ENCODE peak calls at places on chromosomes 7 and 10, in five cellular contexts. One of them, this sample, is unnamed. For H3K9me3, the result is how much of the 10 kb centered on the place peaks cover.

GRCh38 chr7:80611779-80612178 is 26.7 kb upstream of the CD36 start:
- DNase-seq in aorta: no peak
- DNase-seq in heart left ventricle: peak
- DNase-seq in ovary: peak
- DNase-seq in neuronal stem cell: no peak
- DNase-seq in this sample: peak

GRCh38 chr10:124477614-124478363 is 16.2 kb downstream of the LHPP start:
- DNase-seq in aorta: no peak
- DNase-seq in heart left ventricle: no peak
- DNase-seq in ovary: no peak
- DNase-seq in neuronal stem cell: no peak
- DNase-seq in this sample: no peak

GRCh38 chr7:8125680-8126444 is 136.1 kb downstream of the ICA1 start:
- DNase-seq in aorta: no peak
- DNase-seq in heart left ventricle: no peak
- DNase-seq in ovary: no peak
- DNase-seq in neuronal stem cell: no peak
- DNase-seq in this sample: peak

GRCh38 chr10:107728807-107729206 is 564.3 kb upstream of the SORCS1 start:
- DNase-seq in aorta: no peak
- DNase-seq in heart left ventricle: no peak
- DNase-seq in ovary: no peak
- DNase-seq in neuronal stem cell: no peak
- DNase-seq in this sample: no peak

GRCh38 chr10:123838596-123839310 is 52.9 kb downstream of the CPXM2 start:
- DNase-seq in aorta: no peak
- DNase-seq in heart left ventricle: no peak
- DNase-seq in ovary: no peak
- DNase-seq in neuronal stem cell: no peak
- DNase-seq in this sample: no peak

GRCh38 chr7:22332481-22332880 is 24.5 kb downstream of the RAPGEF5 start:
- DNase-seq in aorta: no peak
- DNase-seq in heart left ventricle: no peak
- DNase-seq in ovary: no peak
- DNase-seq in neuronal stem cell: no peak
- DNase-seq in this sample: no peak

GRCh38 chr7:133742709-133743538 is 384.2 kb upstream of the LRGUK start:
- DNase-seq in aorta: no peak
- DNase-seq in heart left ventricle: no peak
- DNase-seq in ovary: no peak
- DNase-seq in neuronal stem cell: no peak
- DNase-seq in this sample: no peak

GRCh38 chr10:33139191-33139646 is 181.2 kb upstream of the ITGB1 start:
- DNase-seq in aorta: no peak
- DNase-seq in heart left ventricle: no peak
- DNase-seq in ovary: no peak
- DNase-seq in neuronal stem cell: no peak
- DNase-seq in this sample: no peak

DNA sequence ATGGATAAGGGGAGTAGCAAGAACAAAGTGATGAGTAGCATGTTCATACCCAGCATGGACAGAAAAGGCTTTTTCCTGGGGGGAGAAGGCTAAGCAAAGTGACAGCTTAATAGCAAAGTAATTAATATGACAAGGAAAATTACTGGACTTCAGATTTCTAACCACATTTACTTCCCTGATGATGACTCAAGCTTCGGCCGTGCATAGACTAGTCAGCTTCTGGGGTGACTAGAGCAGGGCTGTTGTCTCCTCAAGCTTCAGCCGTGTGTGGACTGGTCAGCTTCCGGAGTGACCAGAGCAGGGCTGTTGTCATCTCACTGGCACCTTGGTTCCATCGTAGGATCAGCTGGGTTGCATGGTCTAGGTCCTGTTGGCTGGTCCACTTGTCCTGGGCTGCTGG is 2.1 kb upstream of the ZNF117 start:
- DNase-seq in aorta: no peak
- DNase-seq in heart left ventricle: no peak
- DNase-seq in ovary: no peak
- DNase-seq in neuronal stem cell: no peak
- DNase-seq in this sample: no peak
- H3K9me3 ChIP-seq in aorta: under half
- H3K9me3 ChIP-seq in heart left ventricle: under half
- H3K9me3 ChIP-seq in ovary: under half
- H3K9me3 ChIP-seq in neuronal stem cell: under half
- H3K9me3 ChIP-seq in this sample: under half

DNA sequence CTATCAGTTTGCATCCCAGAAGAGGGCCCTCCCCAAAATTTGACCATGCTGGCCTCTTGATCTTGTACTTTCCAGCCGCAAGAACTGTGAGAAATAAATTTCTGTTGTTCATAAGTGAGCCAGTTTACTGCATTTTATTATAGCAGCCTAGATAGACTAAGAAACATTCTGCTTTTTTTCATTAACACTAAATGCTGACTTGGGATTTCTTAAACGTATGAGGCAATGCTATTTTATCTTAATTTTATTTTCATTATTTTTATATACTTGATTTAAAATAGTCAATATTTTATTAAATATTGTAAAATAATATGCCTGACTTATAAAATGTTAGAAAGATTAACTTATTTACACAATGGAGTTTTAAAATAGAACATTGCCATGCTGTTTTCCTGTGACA is 341.8 kb upstream of the CNTNAP2 start:
- DNase-seq in aorta: no peak
- DNase-seq in heart left ventricle: no peak
- DNase-seq in ovary: no peak
- DNase-seq in neuronal stem cell: no peak
- DNase-seq in this sample: no peak
- H3K9me3 ChIP-seq in aorta: under half
- H3K9me3 ChIP-seq in heart left ventricle: under half
- H3K9me3 ChIP-seq in ovary: under half
- H3K9me3 ChIP-seq in neuronal stem cell: under half
- H3K9me3 ChIP-seq in this sample: under half

GRCh38 chr7:140235114-140235513 is 58.3 kb upstream of the KDM7A start:
- DNase-seq in aorta: no peak
- DNase-seq in heart left ventricle: no peak
- DNase-seq in ovary: no peak
- DNase-seq in neuronal stem cell: no peak
- DNase-seq in this sample: no peak
- H3K9me3 ChIP-seq in aorta: under half
- H3K9me3 ChIP-seq in heart left ventricle: under half
- H3K9me3 ChIP-seq in ovary: under half
- H3K9me3 ChIP-seq in neuronal stem cell: under half
- H3K9me3 ChIP-seq in this sample: under half

GRCh38 chr7:64870656-64871055 is 32.4 kb upstream of the ZNF273 start:
- DNase-seq in aorta: no peak
- DNase-seq in heart left ventricle: no peak
- DNase-seq in ovary: no peak
- DNase-seq in neuronal stem cell: no peak
- DNase-seq in this sample: peak

GRCh38 chr7:64872809-64873500 is 30.1 kb upstream of the ZNF273 start:
- DNase-seq in aorta: no peak
- DNase-seq in heart left ventricle: no peak
- DNase-seq in ovary: no peak
- DNase-seq in neuronal stem cell: no peak
- DNase-seq in this sample: no peak

GRCh38 chr7:64873517-64873916 is 29.6 kb upstream of the ZNF273 start:
- DNase-seq in aorta: peak
- DNase-seq in heart left ventricle: no peak
- DNase-seq in ovary: no peak
- DNase-seq in neuronal stem cell: no peak
- DNase-seq in this sample: no peak

GRCh38 chr7:64871761-64872160 is 31.3 kb upstream of the ZNF273 start:
- DNase-seq in aorta: peak
- DNase-seq in heart left ventricle: no peak
- DNase-seq in ovary: no peak
- DNase-seq in neuronal stem cell: no peak
- DNase-seq in this sample: no peak

GRCh38 chr7:64872351-64872750 is 30.7 kb upstream of the ZNF273 start:
- DNase-seq in aorta: peak
- DNase-seq in heart left ventricle: no peak
- DNase-seq in ovary: no peak
- DNase-seq in neuronal stem cell: no peak
- DNase-seq in this sample: peak
- H3K9me3 ChIP-seq in aorta: under half
- H3K9me3 ChIP-seq in heart left ventricle: under half
- H3K9me3 ChIP-seq in ovary: under half
- H3K9me3 ChIP-seq in neuronal stem cell: under half
- H3K9me3 ChIP-seq in this sample: under half

DNA sequence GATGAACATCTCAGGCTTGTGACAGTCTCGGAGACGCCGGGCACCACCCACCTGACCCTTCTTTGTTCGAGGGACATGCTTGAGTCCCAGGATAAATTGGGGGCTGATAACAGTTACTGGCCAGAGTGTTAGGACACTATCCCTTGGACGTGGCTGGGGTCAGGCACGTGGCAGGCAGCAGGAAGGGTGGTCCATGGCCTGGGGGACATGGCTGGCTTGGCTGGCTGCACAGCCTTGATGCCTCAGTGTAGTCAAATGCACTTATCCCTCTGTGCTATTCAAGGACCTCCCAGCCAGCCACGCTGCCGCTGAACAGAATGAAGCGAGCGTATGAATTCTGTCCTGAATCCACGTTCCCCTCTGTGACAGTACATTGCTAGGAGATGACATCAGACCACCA is 662.0 kb upstream of the FOXK1 start:
- DNase-seq in aorta: no peak
- DNase-seq in heart left ventricle: no peak
- DNase-seq in ovary: no peak
- DNase-seq in neuronal stem cell: no peak
- DNase-seq in this sample: no peak
- H3K9me3 ChIP-seq in aorta: under half
- H3K9me3 ChIP-seq in heart left ventricle: under half
- H3K9me3 ChIP-seq in ovary: under half
- H3K9me3 ChIP-seq in neuronal stem cell: under half
- H3K9me3 ChIP-seq in this sample: under half